ENCODE peak calls at places on chromosomes 16 and 17, in five cellular contexts. U is H1, N is A549, Z is K562, G is GM12878. L is an unnamed sample.

GRCh38 chr17:61402978-61403845 is 3.6 kb downstream of the TBX2 start:
- DNase-seq in U (no peak), N (no peak), Z (no peak), G (no peak), L (no peak)

GRCh38 chr16:53773150-53773846 is 69.3 kb downstream of the FTO start:
- DNase-seq in U (no peak), N (peak), Z (peak), G (peak), L (peak)

GRCh38 chr16:86444274-86445060 is 65.9 kb upstream of the FOXF1 start:
- DNase-seq in U (no peak), N (no peak), Z (no peak), G (no peak), L (no peak)

GRCh38 chr17:36844013-36844412 is 93.3 kb upstream of the LHX1 start:
- DNase-seq in U (no peak), N (no peak), Z (no peak), G (no peak), L (no peak)

GRCh38 chr17:38719943-38720641 is 10.0 kb upstream of the CISD3 start:
- DNase-seq in U (peak), N (no peak), Z (peak), G (no peak), L (no peak)

GRCh38 chr17:73482674-73483293 is 161.5 kb downstream of the SDK2 start:
- DNase-seq in U (no peak), N (no peak), Z (no peak), G (no peak), L (no peak)

GRCh38 chr17:61848896-61849295 is 14.4 kb downstream of the BRIP1 start:
- DNase-seq in U (no peak), N (no peak), Z (no peak), G (no peak), L (no peak)

GRCh38 chr17:4583796-4584124 is 569 bp upstream of the SMTNL2 start:
- DNase-seq in U (no peak), N (peak), Z (peak), G (no peak), L (no peak)

GRCh38 chr17:11608396-11608795 is 10.1 kb downstream of the DNAH9 start:
- DNase-seq in U (no peak), N (peak), Z (peak), G (no peak), L (peak)

GRCh38 chr16:88628512-88628974 is 9.8 kb upstream of the IL17C start:
- DNase-seq in U (peak), N (peak), Z (peak), G (no peak), L (peak)

GRCh38 chr17:74117999-74118421 is 85.5 kb upstream of the RPL38 start:
- DNase-seq in U (no peak), N (no peak), Z (no peak), G (no peak), L (no peak)

GRCh38 chr16:67910162-67910561 is 17.1 kb downstream of the PSKH1 start:
- DNase-seq in U (no peak), N (no peak), Z (no peak), G (no peak), L (no peak)

GRCh38 chr16:85621698-85622433 is 8.7 kb downstream of the GSE1 start:
- DNase-seq in U (no peak), N (peak), Z (no peak), G (no peak), L (peak)

GRCh38 chr16:65905326-65905725 is 461.2 kb upstream of the CDH5 start:
- DNase-seq in U (no peak), N (no peak), Z (no peak), G (no peak), L (no peak)

GRCh38 chr16:84482951-84483881 is 21.2 kb downstream of the MEAK7 start:
- DNase-seq in U (no peak), N (no peak), Z (no peak), G (no peak), L (no peak)

GRCh38 chr17:8502100-8502499 is 66.4 kb downstream of the NDEL1 start:
- DNase-seq in U (no peak), N (no peak), Z (no peak), G (no peak), L (no peak)

GRCh38 chr17:77124192-77124908 is 16.4 kb upstream of the SEC14L1 start:
- DNase-seq in U (no peak), N (peak), Z (peak), G (no peak), L (no peak)

GRCh38 chr17:47654991-47655390 is 5.3 kb downstream of the KPNB1 start:
- DNase-seq in U (no peak), N (no peak), Z (no peak), G (no peak), L (no peak)

GRCh38 chr17:76255801-76256429 is 9.2 kb upstream of the UBALD2 start:
- DNase-seq in U (no peak), N (no peak), Z (no peak), G (no peak), L (no peak)

GRCh38 chr17:47257651-47258339 is 4.2 kb downstream of the ITGB3 start:
- DNase-seq in U (no peak), N (no peak), Z (peak), G (no peak), L (no peak)

GRCh38 chr16:86307518-86307903 is 202.8 kb upstream of the FOXF1 start:
- DNase-seq in U (no peak), N (peak), Z (no peak), G (no peak), L (no peak)

GRCh38 chr16:10314811-10315210 is 71.0 kb upstream of the ATF7IP2 start:
- DNase-seq in U (no peak), N (no peak), Z (no peak), G (no peak), L (peak)

GRCh38 chr16:78372302-78372701 is 272.8 kb downstream of the WWOX start:
- DNase-seq in U (no peak), N (no peak), Z (no peak), G (no peak), L (no peak)

GRCh38 chr16:66204761-66205160 is 161.7 kb upstream of the CDH5 start:
- DNase-seq in U (no peak), N (no peak), Z (no peak), G (no peak), L (no peak)

GRCh38 chr16:74298104-74298503 is 1.5 kb downstream of the PSMD7 start:
- DNase-seq in U (no peak), N (no peak), Z (no peak), G (no peak), L (no peak)

GRCh38 chr16:55264949-55265348 is 59.1 kb upstream of the IRX6 start:
- DNase-seq in U (no peak), N (no peak), Z (no peak), G (no peak), L (no peak)

GRCh38 chr16:23129686-23130085 is 19.6 kb downstream of the USP31 start:
- DNase-seq in U (no peak), N (no peak), Z (no peak), G (no peak), L (no peak)

GRCh38 chr17:57677858-57678257 is 67.2 kb downstream of the CCDC182 start:
- DNase-seq in U (no peak), N (no peak), Z (no peak), G (no peak), L (no peak)

GRCh38 chr16:68070249-68070725 is 14.9 kb upstream of the NFATC3 start:
- DNase-seq in U (no peak), N (no peak), Z (no peak), G (no peak), L (no peak)

GRCh38 chr17:78226752-78227454 is 4.5 kb upstream of the TMEM235 start:
- DNase-seq in U (no peak), N (no peak), Z (no peak), G (no peak), L (no peak)

GRCh38 chr17:48527742-48528028 is 3.1 kb downstream of the HOXB1 start:
- DNase-seq in U (no peak), N (no peak), Z (no peak), G (no peak), L (no peak)

GRCh38 chr16:12971216-12971615 is 69.8 kb downstream of the SHISA9 start:
- DNase-seq in U (peak), N (peak), Z (peak), G (no peak), L (no peak)

GRCh38 chr17:50195196-50195865 is 6.1 kb downstream of the COL1A1 start:
- DNase-seq in U (no peak), N (no peak), Z (no peak), G (no peak), L (no peak)

GRCh38 chr16:67429799-67430503 is 970 bp upstream of the HSD11B2 start:
- DNase-seq in U (no peak), N (no peak), Z (no peak), G (no peak), L (no peak)

GRCh38 chr16:74460542-74460941 is 39.3 kb upstream of the CLEC18B start:
- DNase-seq in U (no peak), N (no peak), Z (no peak), G (no peak), L (peak)

GRCh38 chr17:80588687-80589086 is 44.0 kb downstream of the RPTOR start:
- DNase-seq in U (no peak), N (no peak), Z (no peak), G (no peak), L (no peak)

GRCh38 chr17:80585880-80586279 is 41.2 kb downstream of the RPTOR start:
- DNase-seq in U (no peak), N (no peak), Z (no peak), G (no peak), L (no peak)

GRCh38 chr17:80586464-80587228 is 42.0 kb downstream of the RPTOR start:
- DNase-seq in U (no peak), N (no peak), Z (no peak), G (no peak), L (no peak)

GRCh38 chr17:80584171-80584905 is 39.7 kb downstream of the RPTOR start:
- DNase-seq in U (no peak), N (no peak), Z (no peak), G (no peak), L (no peak)
- TF ChIP-seq KDM1A in U (no peak), N (no peak), Z (no peak), G (no peak), L (no peak)

DNA sequence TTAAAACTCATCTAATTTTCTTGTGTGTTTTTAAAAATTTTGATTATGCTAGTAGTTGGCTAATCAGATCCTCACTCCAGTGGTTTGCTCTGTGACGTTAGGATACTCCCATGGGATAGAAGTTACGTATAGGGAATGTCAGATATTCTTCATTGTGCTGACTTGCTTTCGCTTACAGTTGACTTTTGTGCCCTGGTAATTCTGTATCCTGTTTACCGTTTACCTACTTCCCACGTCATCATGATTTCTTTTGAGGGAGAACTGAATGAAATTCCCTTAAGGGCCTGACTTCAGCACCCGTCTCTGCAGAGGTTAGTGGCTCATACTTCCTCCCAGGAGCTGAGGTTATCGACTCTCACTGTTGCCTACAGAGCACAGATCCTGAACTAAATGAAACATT is 2.6 kb downstream of the PRKAR1A start:
- DNase-seq in U (no peak), N (peak), Z (no peak), G (no peak), L (peak)
- TF ChIP-seq KDM1A in U (no peak), N (no peak), Z (no peak), G (no peak), L (no peak)

DNA sequence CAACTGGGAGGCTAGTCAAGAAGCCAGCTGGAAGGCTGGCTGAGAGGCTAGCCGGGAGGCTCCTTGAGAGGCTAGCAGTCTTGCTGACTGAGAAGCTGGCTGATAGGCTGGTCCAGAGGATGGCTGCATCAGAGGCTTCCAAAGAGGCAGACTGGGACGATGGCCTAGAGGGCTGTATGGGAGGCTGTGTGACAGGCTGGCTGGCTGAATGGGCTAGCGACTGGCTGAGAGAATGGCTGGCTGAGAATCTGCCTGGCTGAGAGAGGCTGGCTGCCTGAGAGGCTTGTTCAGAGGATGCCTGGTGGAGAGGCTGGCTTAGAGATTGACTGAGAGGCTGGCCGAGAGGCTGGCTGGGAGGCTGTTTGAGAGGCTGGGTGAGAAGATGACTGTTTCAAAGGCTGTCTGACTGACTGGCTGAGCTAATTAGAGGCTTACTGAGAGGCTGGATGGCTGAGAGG is 34.8 kb upstream of the ACSM2B start:
- DNase-seq in U (no peak), N (no peak), Z (no peak), G (no peak), L (no peak)
- TF ChIP-seq KDM1A in U (no peak), N (no peak), Z (no peak), G (no peak), L (no peak)

GRCh38 chr17:67573987-67574657 is 143.6 kb upstream of the NOL11 start:
- DNase-seq in U (no peak), N (no peak), Z (no peak), G (no peak), L (no peak)

GRCh38 chr17:67568961-67569360 is 148.8 kb upstream of the NOL11 start:
- DNase-seq in U (no peak), N (no peak), Z (no peak), G (no peak), L (no peak)

GRCh38 chr17:67569873-67570272 is 147.9 kb upstream of the NOL11 start:
- DNase-seq in U (no peak), N (no peak), Z (no peak), G (peak), L (no peak)

GRCh38 chr17:67571478-67571877 is 146.3 kb upstream of the NOL11 start:
- DNase-seq in U (no peak), N (no peak), Z (no peak), G (no peak), L (no peak)

GRCh38 chr17:67570797-67571196 is 146.9 kb upstream of the NOL11 start:
- DNase-seq in U (no peak), N (no peak), Z (no peak), G (no peak), L (no peak)
- TF ChIP-seq KDM1A in U (no peak), N (no peak), Z (no peak), G (no peak), L (no peak)

GRCh38 chr16:31487720-31488629 is 5.1 kb downstream of the SLC5A2 start:
- DNase-seq in U (no peak), N (peak), Z (no peak), G (no peak), L (no peak)

GRCh38 chr16:31486036-31486435 is 3.1 kb downstream of the SLC5A2 start:
- DNase-seq in U (no peak), N (no peak), Z (no peak), G (no peak), L (no peak)

GRCh38 chr16:31485571-31485970 is 2.6 kb downstream of the SLC5A2 start:
- DNase-seq in U (no peak), N (no peak), Z (no peak), G (no peak), L (no peak)

GRCh38 chr16:31488630-31489564 is 6.0 kb downstream of the SLC5A2 start:
- DNase-seq in U (no peak), N (no peak), Z (no peak), G (no peak), L (no peak)

GRCh38 chr16:31487076-31487719 is 4.3 kb downstream of the SLC5A2 start:
- DNase-seq in U (no peak), N (no peak), Z (no peak), G (no peak), L (no peak)
- TF ChIP-seq KDM1A in U (no peak), N (no peak), Z (no peak), G (no peak), L (no peak)

DNA sequence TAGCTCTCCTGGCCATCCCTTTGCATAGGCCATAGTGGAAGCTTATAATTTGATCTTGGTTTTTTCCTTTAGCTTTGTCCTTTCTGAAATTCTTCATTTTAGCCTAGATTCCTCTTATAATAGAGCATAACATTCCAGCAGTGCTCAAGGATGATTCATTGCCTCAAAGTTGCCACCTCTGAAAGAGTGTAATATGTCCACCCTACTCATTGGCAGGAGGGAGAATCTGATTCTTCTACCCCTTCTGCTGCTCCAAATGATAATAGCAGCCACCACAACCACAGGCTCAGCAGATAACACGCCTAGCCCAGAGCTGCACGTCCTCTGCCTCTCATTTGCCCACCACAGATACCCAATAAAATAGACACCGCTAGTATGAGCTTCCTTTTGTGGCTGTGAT is 337.4 kb upstream of the HSBP1 start:
- DNase-seq in U (no peak), N (no peak), Z (no peak), G (no peak), L (no peak)
- TF ChIP-seq KDM1A in U (no peak), N (no peak), Z (no peak), G (no peak), L (no peak)